ENCODE peak calls at places on chromosomes 7 and 10, in six cellular contexts. L is IMR-90, Y is H9, T is H1, X is mesenchymal stem cell, O is trophoblast cell. P is an unnamed sample.

GRCh38 chr10:120217736-120218135 is 239.3 kb upstream of the PLPP4 start:
- DNase-seq in Y (no peak), X (no peak), T (no peak), L (no peak), O (no peak), P (no peak)

GRCh38 chr7:142556745-142557144 is 192.5 kb upstream of the PRSS1 start:
- DNase-seq in O (peak; percentile 98), Y (peak; percentile 72), T (peak; percentile 54), X (peak; percentile 86), L (peak; percentile 99), P (no peak)

GRCh38 chr10:11587860-11588259 is 23.6 kb downstream of the USP6NL start:
- DNase-seq in L (no peak), O (peak; percentile 92), Y (no peak), T (no peak), X (no peak), P (no peak)

GRCh38 chr10:118809821-118810220 is 55.1 kb upstream of the CACUL1 start:
- DNase-seq in O (no peak), Y (no peak), X (no peak), L (no peak), T (no peak), P (no peak)

GRCh38 chr7:30032310-30033125 is 4.3 kb downstream of the PLEKHA8 start:
- DNase-seq in Y (no peak), L (peak; percentile 82), X (peak; percentile 16), T (no peak), O (peak; percentile 92), P (no peak)

GRCh38 chr7:2230882-2231281 is 1.9 kb downstream of the MAD1L1 start:
- DNase-seq in O (no peak), X (no peak), Y (no peak), T (no peak), L (no peak), P (no peak)

GRCh38 chr10:69567920-69568319 is 5.3 kb downstream of the NEUROG3 start:
- DNase-seq in T (no peak), Y (peak; percentile 83), L (peak; percentile 51), X (peak; percentile 68), O (peak; percentile 69), P (peak; percentile 83)

GRCh38 chr10:113313048-113313611 is 239.7 kb upstream of the HABP2 start:
- DNase-seq in L (no peak), O (peak; percentile 65), Y (no peak), T (no peak), X (no peak), P (no peak)

GRCh38 chr10:122375761-122376160 is 1.3 kb downstream of the PLEKHA1 start:
- DNase-seq in X (no peak), L (no peak), Y (no peak), O (no peak), T (no peak), P (no peak)

GRCh38 chr10:114686013-114686412 is 27.9 kb upstream of the ABLIM1 start:
- DNase-seq in T (no peak), L (no peak), X (no peak), Y (no peak), O (peak; percentile 63), P (no peak)

GRCh38 chr10:45580781-45581496 is 91.6 kb downstream of the ZFAND4 start:
- DNase-seq in L (no peak), T (no peak), O (no peak), X (no peak), Y (no peak), P (no peak)
- H3K4ac ChIP-seq in L (no peak overlapping the region), T (no peak overlapping the region), O (no peak overlapping the region), X (no peak overlapping the region), Y (no peak overlapping the region), P (no peak overlapping the region)

DNA sequence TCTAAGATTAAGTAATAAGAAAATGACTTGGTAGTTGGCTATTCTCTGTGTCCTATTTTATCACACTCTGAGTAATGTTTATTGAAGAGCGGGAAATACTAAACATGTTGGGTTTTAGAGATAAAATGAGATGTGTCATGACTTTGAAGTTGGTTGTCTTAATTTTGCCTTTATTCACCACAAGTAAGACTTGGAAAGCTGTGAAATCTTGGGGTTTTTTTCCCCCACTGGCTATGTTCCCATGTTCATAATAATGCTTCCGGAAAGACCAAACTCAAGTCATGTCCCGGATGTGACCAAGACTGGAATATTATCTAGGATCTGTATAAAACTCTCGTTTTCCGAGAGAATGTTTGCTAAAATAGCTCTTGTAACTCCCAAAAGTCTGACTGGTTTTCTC is 169.4 kb downstream of the ZNF365 start:
- DNase-seq in O (no peak), T (no peak), L (no peak), Y (no peak), X (no peak), P (no peak)
- H3K14ac ChIP-seq in O (no peak overlapping the region), T (no peak overlapping the region), L (no peak overlapping the region), Y (no peak overlapping the region), X (no peak overlapping the region), P (no peak overlapping the region)

DNA sequence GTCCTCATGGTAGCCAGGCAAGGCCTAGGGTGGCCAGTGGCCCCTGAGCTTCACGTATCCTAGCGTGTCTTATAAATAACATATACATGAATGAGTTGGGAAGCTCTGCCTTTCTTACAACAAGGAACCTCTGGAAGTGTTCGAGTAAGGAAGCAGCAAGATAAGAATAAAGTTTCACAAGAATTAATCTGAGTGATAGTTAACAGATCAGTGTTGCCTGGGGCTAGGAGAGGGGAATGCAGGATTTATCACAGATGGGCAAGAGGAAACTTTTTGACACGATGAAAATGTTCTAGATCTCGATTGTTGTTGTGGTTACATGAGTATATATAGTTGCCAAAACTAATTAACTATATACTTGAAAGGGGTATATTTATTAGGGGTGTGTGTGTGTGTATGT is 74.2 kb downstream of the TSPAN12 start:
- DNase-seq in T (no peak), X (no peak), Y (no peak), L (no peak), O (peak; percentile 64), P (no peak)
- H3K4ac ChIP-seq in T (no peak overlapping the region), X (no peak overlapping the region), Y (no peak overlapping the region), L (no peak overlapping the region), O (no peak overlapping the region), P (no peak overlapping the region)

GRCh38 chr7:7736671-7737070 is 18.3 kb upstream of the RPA3 start:
- DNase-seq in Y (peak; percentile 38), T (no peak), L (no peak), O (no peak), X (no peak), P (peak; percentile 37)
- H3K14ac ChIP-seq in Y (no peak overlapping the region), T (no peak overlapping the region), L (no peak overlapping the region), O (no peak overlapping the region), X (no peak overlapping the region), P (no peak overlapping the region)

DNA sequence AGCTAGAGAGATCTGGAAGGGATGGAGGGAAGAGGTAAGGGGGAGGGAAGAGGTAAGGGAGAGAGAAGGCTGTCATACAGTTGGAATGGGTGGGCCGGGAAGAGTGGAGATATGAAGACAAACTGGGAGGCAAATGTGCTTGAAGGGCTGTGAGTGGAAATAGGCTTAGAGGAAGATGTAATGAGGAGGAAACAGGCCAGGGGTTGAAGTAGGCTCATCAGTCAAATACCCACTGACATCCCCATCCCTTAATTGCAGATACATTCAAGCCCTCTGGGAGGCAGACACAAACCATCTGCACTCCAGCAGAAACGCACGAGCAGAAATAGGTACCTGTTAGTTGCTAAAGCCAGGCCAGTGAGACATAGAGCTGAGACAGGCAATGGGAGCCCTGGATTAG is 2.1 kb downstream of the SYNPO2L start:
- DNase-seq in X (peak; percentile 40), Y (no peak), T (no peak), O (no peak), L (peak; percentile 60), P (no peak)
- H3K4ac ChIP-seq in X (no peak overlapping the region), Y (no peak overlapping the region), T (no peak overlapping the region), O (no peak overlapping the region), L (peak overlapping the region; percentile 44), P (no peak overlapping the region)

GRCh38 chr10:62842983-62843382 is 26.8 kb upstream of the EGR2 start:
- DNase-seq in L (no peak), X (no peak), T (no peak), Y (no peak), O (no peak), P (no peak)
- H3K14ac ChIP-seq in L (no peak overlapping the region), X (no peak overlapping the region), T (no peak overlapping the region), Y (no peak overlapping the region), O (no peak overlapping the region), P (no peak overlapping the region)

GRCh38 chr7:27245798-27246691 is 3.4 kb downstream of the EVX1 start:
- DNase-seq in O (peak; percentile 35), X (no peak), Y (peak; percentile 73), T (no peak), L (no peak), P (no peak)
- H3K4ac ChIP-seq in O (no peak overlapping the region), X (no peak overlapping the region), Y (no peak overlapping the region), T (no peak overlapping the region), L (no peak overlapping the region), P (no peak overlapping the region)